ENCODE peak calls at places on chromosomes 5 and 9, in ten cellular contexts. H is thoracic aorta; R is H9; O is CD8-positive, alpha-beta T cell; D is HCT116; M is bronchial epithelial cell; G is cardiac fibroblast; B is coronary artery; F is brain microvascular endothelial cell; V is AG09309. T is an unnamed sample.

GRCh38 chr5:117318528-117318927 is 743.9 kb upstream of the SEMA6A start:
- DNase-seq in H (no peak), R (peak; percentile 58), O (no peak), D (peak; percentile 16), M (peak; percentile 7), G (no peak), B (no peak), F (no peak), V (no peak), T (no peak)

GRCh38 chr9:113548221-113549041 is 84.9 kb downstream of the RGS3 start:
- DNase-seq in H (peak; percentile 17), R (no peak), O (no peak), D (no peak), M (no peak), G (peak; percentile 86), B (peak; percentile 86), F (peak; percentile 30), V (no peak), T (peak; percentile 24)

GRCh38 chr5:89900346-89900745 is 509.2 kb downstream of the CETN3 start:
- DNase-seq in H (no peak), R (no peak), O (no peak), D (no peak), M (peak; percentile 17), G (no peak), B (no peak), F (no peak), V (no peak), T (no peak)

GRCh38 chr9:34611811-34612787 is at the start of gene RPP25L:
- DNase-seq in H (no peak), R (peak; percentile 81), O (peak; percentile 83), D (peak; percentile 49), M (peak; percentile 54), G (peak; percentile 87), B (peak; percentile 85), F (peak; percentile 53), V (peak; percentile 29), T (peak; percentile 50)

GRCh38 chr5:122915717-122916399 is 70.4 kb downstream of the SNX24 start:
- DNase-seq in H (no peak), R (no peak), O (no peak), D (no peak), M (no peak), G (no peak), B (no peak), F (no peak), V (no peak), T (no peak)

GRCh38 chr5:6820851-6821479 is 107.7 kb downstream of the TENT4A start:
- DNase-seq in H (no peak), R (peak; percentile 76), O (no peak), D (peak; percentile 27), M (peak; percentile 20), G (no peak), B (no peak), F (no peak), V (no peak), T (no peak)

GRCh38 chr9:98172604-98173003 is 19.8 kb downstream of the CORO2A start:
- DNase-seq in H (no peak), R (peak; percentile 53), O (no peak), D (no peak), M (no peak), G (no peak), B (no peak), F (no peak), V (no peak), T (no peak)

GRCh38 chr9:81671880-81672280 is 17.5 kb downstream of the TLE1 start:
- DNase-seq in H (peak; percentile 57), R (no peak), O (no peak), D (no peak), M (no peak), G (peak; percentile 98), B (peak; percentile 90), F (no peak), V (no peak), T (no peak)

GRCh38 chr9:120625222-120625621 is 45.3 kb upstream of the CDK5RAP2 start:
- DNase-seq in H (no peak), R (no peak), O (no peak), D (no peak), M (peak; percentile 61), G (peak; percentile 36), B (no peak), F (no peak), V (no peak), T (no peak)

GRCh38 chr9:106575903-106576755 is 286.8 kb upstream of the ZNF462 start:
- DNase-seq in H (no peak), R (no peak), O (no peak), D (no peak), M (no peak), G (no peak), B (no peak), F (no peak), V (no peak), T (no peak)

GRCh38 chr5:54986269-54986654 is 869 bp upstream of the ESM1 start:
- DNase-seq in H (no peak), R (no peak), O (no peak), D (no peak), M (no peak), G (no peak), B (no peak), F (no peak), V (no peak), T (no peak)

GRCh38 chr5:54981928-54982327 is 3.5 kb downstream of the ESM1 start:
- DNase-seq in H (no peak), R (no peak), O (no peak), D (no peak), M (no peak), G (no peak), B (no peak), F (no peak), V (no peak), T (no peak)

GRCh38 chr5:54988817-54989216 is 3.4 kb upstream of the ESM1 start:
- DNase-seq in H (no peak), R (no peak), O (no peak), D (no peak), M (no peak), G (no peak), B (no peak), F (no peak), V (no peak), T (no peak)

GRCh38 chr5:54988218-54988617 is 2.8 kb upstream of the ESM1 start:
- DNase-seq in H (no peak), R (no peak), O (no peak), D (no peak), M (no peak), G (no peak), B (no peak), F (no peak), V (no peak), T (no peak)

GRCh38 chr5:54985301-54986268 is at the start of gene ESM1:
- DNase-seq in H (no peak), R (no peak), O (no peak), D (no peak), M (peak; percentile 87), G (peak; percentile 52), B (no peak), F (peak; percentile 48), V (peak; percentile 34), T (no peak)
- TF ChIP-seq CTCF in H (no peak), R (peak; percentile 10), O (no peak), D (no peak), M (peak; percentile 6), G (no peak), B (no peak), F (peak; percentile 9), V (peak; percentile 4), T (no peak)

DNA sequence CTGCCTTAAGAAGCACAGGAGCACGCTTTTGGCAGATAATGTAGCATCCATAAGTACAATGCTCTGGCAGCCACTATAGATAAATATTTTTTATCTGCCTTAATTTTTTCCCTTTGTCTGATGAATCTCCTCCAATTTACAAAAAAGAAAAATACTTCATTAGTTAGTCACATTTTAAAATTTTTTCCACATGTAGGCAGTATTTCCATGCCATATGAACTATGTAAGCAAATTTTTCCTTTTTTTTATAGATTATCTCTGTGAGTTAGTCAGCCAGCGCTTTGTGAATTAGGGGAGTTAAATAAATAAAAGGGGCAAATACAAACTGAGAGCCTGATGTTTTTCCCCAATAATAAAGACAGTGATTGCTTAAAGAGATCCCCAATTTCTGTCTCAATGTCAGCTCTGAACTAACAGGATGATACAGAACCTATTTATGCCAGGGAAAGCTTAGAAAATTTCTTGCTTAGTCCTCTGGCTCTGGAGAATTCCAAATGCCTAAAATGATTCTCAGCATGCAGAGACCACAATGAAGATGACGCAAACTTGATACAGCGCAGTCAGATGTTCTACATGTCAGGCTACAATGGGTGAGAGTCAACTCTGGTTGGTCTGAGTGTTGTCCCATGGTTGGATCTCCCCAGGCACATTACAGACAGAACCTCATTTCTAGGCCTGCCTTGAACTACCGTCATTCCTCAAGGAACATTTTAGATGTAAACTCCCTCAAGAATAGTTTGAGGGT is 390.4 kb upstream of the CDH6 start:
- DNase-seq in H (no peak), R (no peak), O (no peak), D (no peak), M (no peak), G (peak; percentile 1), B (no peak), F (peak; percentile 69), V (no peak), T (no peak)
- TF ChIP-seq CTCF in H (no peak), R (no peak), O (no peak), D (no peak), M (no peak), G (no peak), B (no peak), F (no peak), V (no peak), T (no peak)

GRCh38 chr5:158744680-158745079 is 355.0 kb downstream of the EBF1 start:
- DNase-seq in H (no peak), R (no peak), O (no peak), D (no peak), M (no peak), G (no peak), B (no peak), F (no peak), V (no peak), T (no peak)

GRCh38 chr5:158752656-158752973 is 347.1 kb downstream of the EBF1 start:
- DNase-seq in H (no peak), R (no peak), O (no peak), D (no peak), M (no peak), G (no peak), B (no peak), F (no peak), V (no peak), T (no peak)

GRCh38 chr5:158746979-158747378 is 352.7 kb downstream of the EBF1 start:
- DNase-seq in H (no peak), R (no peak), O (no peak), D (no peak), M (no peak), G (no peak), B (no peak), F (peak; percentile 32), V (no peak), T (no peak)

GRCh38 chr5:158751961-158752655 is 347.6 kb downstream of the EBF1 start:
- DNase-seq in H (no peak), R (no peak), O (no peak), D (no peak), M (no peak), G (no peak), B (no peak), F (no peak), V (no peak), T (no peak)

GRCh38 chr5:158748535-158748934 is 351.2 kb downstream of the EBF1 start:
- DNase-seq in H (no peak), R (no peak), O (no peak), D (no peak), M (no peak), G (no peak), B (no peak), F (no peak), V (no peak), T (no peak)
- TF ChIP-seq CTCF in H (no peak), R (no peak), O (no peak), D (no peak), M (no peak), G (no peak), B (no peak), F (no peak), V (no peak), T (no peak)

GRCh38 chr5:15106530-15107283 is 235.1 kb upstream of the ANKH start:
- DNase-seq in H (no peak), R (no peak), O (no peak), D (no peak), M (no peak), G (no peak), B (no peak), F (no peak), V (no peak), T (no peak)
- TF ChIP-seq CTCF in H (no peak), R (no peak), O (no peak), D (no peak), M (no peak), G (no peak), B (no peak), F (no peak), V (no peak), T (no peak)

T was measured in omental fat pad.